ENCODE peak calls at places on chromosomes 3 and 15, in six cellular contexts. One of them, this sample, is unnamed.

GRCh38 chr3:64384561-64384960 is 159.3 kb upstream of the PRICKLE2 start:
- DNase-seq in uterus: no peak
- DNase-seq in GM23248: peak; percentile 15
- DNase-seq in lower lobe of right lung: no peak
- DNase-seq in OCI-LY7: no peak
- DNase-seq in GM23338: no peak
- DNase-seq in this sample: no peak

GRCh38 chr3:145807990-145808389 is 353.0 kb downstream of the PLOD2 start:
- DNase-seq in uterus: peak; percentile 15
- DNase-seq in GM23248: peak; percentile 6
- DNase-seq in lower lobe of right lung: no peak
- DNase-seq in OCI-LY7: peak; percentile 0
- DNase-seq in GM23338: peak; percentile 40
- DNase-seq in this sample: no peak

GRCh38 chr15:73082719-73083275 is 30.5 kb downstream of the NEO1 start:
- DNase-seq in uterus: no peak
- DNase-seq in GM23248: no peak
- DNase-seq in lower lobe of right lung: no peak
- DNase-seq in OCI-LY7: no peak
- DNase-seq in GM23338: no peak
- DNase-seq in this sample: no peak

GRCh38 chr3:129622418-129622872 is 16.0 kb upstream of the PLXND1 start:
- DNase-seq in uterus: no peak
- DNase-seq in GM23248: no peak
- DNase-seq in lower lobe of right lung: peak; percentile 46
- DNase-seq in OCI-LY7: no peak
- DNase-seq in GM23338: no peak
- DNase-seq in this sample: no peak

GRCh38 chr3:175200391-175200790 is 341.3 kb downstream of the NAALADL2 start:
- DNase-seq in uterus: no peak
- DNase-seq in GM23248: no peak
- DNase-seq in lower lobe of right lung: no peak
- DNase-seq in OCI-LY7: no peak
- DNase-seq in GM23338: no peak
- DNase-seq in this sample: no peak

GRCh38 chr3:143348486-143349327 is 229.1 kb downstream of the CHST2 start:
- DNase-seq in uterus: no peak
- DNase-seq in GM23248: no peak
- DNase-seq in lower lobe of right lung: no peak
- DNase-seq in OCI-LY7: peak; percentile 1
- DNase-seq in GM23338: no peak
- DNase-seq in this sample: no peak

GRCh38 chr15:79644091-79644490 is 212.0 kb downstream of the MINAR1 start:
- DNase-seq in uterus: no peak
- DNase-seq in GM23248: peak; percentile 87
- DNase-seq in lower lobe of right lung: no peak
- DNase-seq in OCI-LY7: no peak
- DNase-seq in GM23338: no peak
- DNase-seq in this sample: no peak

GRCh38 chr3:94887056-94887455 is 824.2 kb downstream of the NSUN3 start:
- DNase-seq in uterus: no peak
- DNase-seq in GM23248: no peak
- DNase-seq in lower lobe of right lung: no peak
- DNase-seq in OCI-LY7: no peak
- DNase-seq in GM23338: no peak
- DNase-seq in this sample: no peak

GRCh38 chr3:10774825-10775224 is 41.2 kb upstream of the SLC6A11 start:
- DNase-seq in uterus: no peak
- DNase-seq in GM23248: no peak
- DNase-seq in lower lobe of right lung: no peak
- DNase-seq in OCI-LY7: no peak
- DNase-seq in GM23338: no peak
- DNase-seq in this sample: no peak

GRCh38 chr3:154151969-154152368 is 30.8 kb downstream of the ARHGEF26 start:
- DNase-seq in uterus: no peak
- DNase-seq in GM23248: peak; percentile 67
- DNase-seq in lower lobe of right lung: no peak
- DNase-seq in OCI-LY7: no peak
- DNase-seq in GM23338: no peak
- DNase-seq in this sample: no peak

GRCh38 chr3:15726043-15726442 is 71.7 kb downstream of the ANKRD28 start:
- DNase-seq in uterus: no peak
- DNase-seq in GM23248: peak; percentile 54
- DNase-seq in lower lobe of right lung: no peak
- DNase-seq in OCI-LY7: no peak
- DNase-seq in GM23338: peak; percentile 18
- DNase-seq in this sample: no peak

GRCh38 chr3:7503431-7503830 is 642.5 kb downstream of the GRM7 start:
- DNase-seq in uterus: no peak
- DNase-seq in GM23248: no peak
- DNase-seq in lower lobe of right lung: no peak
- DNase-seq in OCI-LY7: no peak
- DNase-seq in GM23338: no peak
- DNase-seq in this sample: no peak

GRCh38 chr15:66234798-66235197 is 18.8 kb downstream of the MEGF11 start:
- DNase-seq in uterus: no peak
- DNase-seq in GM23248: no peak
- DNase-seq in lower lobe of right lung: no peak
- DNase-seq in OCI-LY7: no peak
- DNase-seq in GM23338: no peak
- DNase-seq in this sample: no peak

GRCh38 chr3:12076021-12076420 is 71.8 kb downstream of the SYN2 start:
- DNase-seq in uterus: no peak
- DNase-seq in GM23248: no peak
- DNase-seq in lower lobe of right lung: no peak
- DNase-seq in OCI-LY7: no peak
- DNase-seq in GM23338: no peak
- DNase-seq in this sample: no peak

GRCh38 chr15:50353999-50354837 is 780 bp downstream of the GABPB1 start:
- DNase-seq in uterus: peak; percentile 44
- DNase-seq in GM23248: peak; percentile 87
- DNase-seq in lower lobe of right lung: peak; percentile 74
- DNase-seq in OCI-LY7: peak; percentile 74
- DNase-seq in GM23338: peak; percentile 55
- DNase-seq in this sample: peak; percentile 72

GRCh38 chr3:72137865-72138861 is 353.2 kb upstream of the PROK2 start:
- DNase-seq in uterus: no peak
- DNase-seq in GM23248: no peak
- DNase-seq in lower lobe of right lung: no peak
- DNase-seq in OCI-LY7: no peak
- DNase-seq in GM23338: no peak
- DNase-seq in this sample: no peak

GRCh38 chr3:47343471-47343971 is 37.3 kb upstream of the PTPN23 start:
- DNase-seq in uterus: no peak
- DNase-seq in GM23248: no peak
- DNase-seq in lower lobe of right lung: no peak
- DNase-seq in OCI-LY7: no peak
- DNase-seq in GM23338: no peak
- DNase-seq in this sample: no peak

GRCh38 chr15:81336568-81336967 is 12.6 kb upstream of the STARD5 start:
- DNase-seq in uterus: no peak
- DNase-seq in GM23248: peak; percentile 42
- DNase-seq in lower lobe of right lung: no peak
- DNase-seq in OCI-LY7: peak; percentile 69
- DNase-seq in GM23338: peak; percentile 28
- DNase-seq in this sample: no peak

GRCh38 chr3:61684386-61684785 is 123.0 kb downstream of the PTPRG start:
- DNase-seq in uterus: no peak
- DNase-seq in GM23248: no peak
- DNase-seq in lower lobe of right lung: no peak
- DNase-seq in OCI-LY7: no peak
- DNase-seq in GM23338: no peak
- DNase-seq in this sample: no peak

GRCh38 chr3:189300345-189300744 is 128.6 kb downstream of the TPRG1 start:
- DNase-seq in uterus: no peak
- DNase-seq in GM23248: no peak
- DNase-seq in lower lobe of right lung: no peak
- DNase-seq in OCI-LY7: no peak
- DNase-seq in GM23338: no peak
- DNase-seq in this sample: no peak

GRCh38 chr3:150635526-150635925 is 32.4 kb downstream of the SELENOT start:
- DNase-seq in uterus: no peak
- DNase-seq in GM23248: no peak
- DNase-seq in lower lobe of right lung: no peak
- DNase-seq in OCI-LY7: peak; percentile 38
- DNase-seq in GM23338: peak; percentile 36
- DNase-seq in this sample: no peak

GRCh38 chr15:57527382-57528091 is 64.2 kb upstream of the MYZAP start:
- DNase-seq in uterus: peak; percentile 69
- DNase-seq in GM23248: peak; percentile 96
- DNase-seq in lower lobe of right lung: no peak
- DNase-seq in OCI-LY7: peak; percentile 86
- DNase-seq in GM23338: peak; percentile 89
- DNase-seq in this sample: peak; percentile 50

GRCh38 chr15:88658972-88659931 is 20.4 kb downstream of the ISG20 start:
- DNase-seq in uterus: no peak
- DNase-seq in GM23248: peak; percentile 88
- DNase-seq in lower lobe of right lung: no peak
- DNase-seq in OCI-LY7: no peak
- DNase-seq in GM23338: no peak
- DNase-seq in this sample: peak; percentile 7

GRCh38 chr15:101497484-101498034 is 8.1 kb upstream of the PCSK6 start:
- DNase-seq in uterus: no peak
- DNase-seq in GM23248: no peak
- DNase-seq in lower lobe of right lung: no peak
- DNase-seq in OCI-LY7: no peak
- DNase-seq in GM23338: no peak
- DNase-seq in this sample: no peak

GRCh38 chr15:79337591-79337990 is 26.7 kb downstream of the TMED3 start:
- DNase-seq in uterus: no peak
- DNase-seq in GM23248: no peak
- DNase-seq in lower lobe of right lung: no peak
- DNase-seq in OCI-LY7: no peak
- DNase-seq in GM23338: no peak
- DNase-seq in this sample: no peak

GRCh38 chr3:188817920-188818239 is 353.9 kb upstream of the TPRG1 start:
- DNase-seq in uterus: no peak
- DNase-seq in GM23248: no peak
- DNase-seq in lower lobe of right lung: no peak
- DNase-seq in OCI-LY7: no peak
- DNase-seq in GM23338: no peak
- DNase-seq in this sample: no peak

GRCh38 chr15:69583627-69584026 is 131.0 kb downstream of the RPLP1 start:
- DNase-seq in uterus: no peak
- DNase-seq in GM23248: no peak
- DNase-seq in lower lobe of right lung: no peak
- DNase-seq in OCI-LY7: peak; percentile 14
- DNase-seq in GM23338: no peak
- DNase-seq in this sample: no peak

GRCh38 chr3:192827208-192827607 is 90.4 kb downstream of the MB21D2 start:
- DNase-seq in uterus: no peak
- DNase-seq in GM23248: peak; percentile 49
- DNase-seq in lower lobe of right lung: no peak
- DNase-seq in OCI-LY7: no peak
- DNase-seq in GM23338: no peak
- DNase-seq in this sample: no peak

GRCh38 chr3:178513539-178514410 is 22.5 kb upstream of the KCNMB2 start:
- DNase-seq in uterus: no peak
- DNase-seq in GM23248: peak; percentile 48
- DNase-seq in lower lobe of right lung: no peak
- DNase-seq in OCI-LY7: no peak
- DNase-seq in GM23338: no peak
- DNase-seq in this sample: no peak

DNA sequence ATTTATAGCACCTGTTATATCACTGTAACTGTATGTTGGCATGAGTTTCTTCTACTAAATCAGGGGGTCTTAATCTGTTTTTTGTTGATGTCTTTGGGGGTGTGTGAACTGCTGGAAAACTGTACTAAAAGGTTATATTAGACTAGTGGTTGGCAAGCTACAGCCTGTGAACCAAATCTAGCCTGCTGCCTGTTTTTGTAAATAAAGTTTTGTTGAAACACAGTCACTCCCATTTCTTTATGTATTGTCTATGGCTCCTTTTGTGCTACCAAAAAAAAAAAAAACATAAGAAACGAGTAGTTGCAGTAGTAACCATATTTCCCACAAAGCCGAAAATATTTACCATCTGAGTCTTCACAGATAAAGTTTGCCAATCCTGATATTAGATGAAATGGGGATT is 126.7 kb downstream of the AKAP13 start:
- DNase-seq in uterus: no peak
- DNase-seq in GM23248: no peak
- DNase-seq in lower lobe of right lung: no peak
- DNase-seq in OCI-LY7: no peak
- DNase-seq in GM23338: no peak
- DNase-seq in this sample: no peak
- H3K4me1 ChIP-seq in uterus: no peaks in the 10 kb centered on the region
- H3K4me1 ChIP-seq in GM23248: no peaks in the 10 kb centered on the region
- H3K4me1 ChIP-seq in lower lobe of right lung: peaks cover 6% of the 10 kb centered on the region
- H3K4me1 ChIP-seq in OCI-LY7: peaks cover 27% of the 10 kb centered on the region
- H3K4me1 ChIP-seq in GM23338: peaks cover 12% of the 10 kb centered on the region
- H3K4me1 ChIP-seq in this sample: no peaks in the 10 kb centered on the region

DNA sequence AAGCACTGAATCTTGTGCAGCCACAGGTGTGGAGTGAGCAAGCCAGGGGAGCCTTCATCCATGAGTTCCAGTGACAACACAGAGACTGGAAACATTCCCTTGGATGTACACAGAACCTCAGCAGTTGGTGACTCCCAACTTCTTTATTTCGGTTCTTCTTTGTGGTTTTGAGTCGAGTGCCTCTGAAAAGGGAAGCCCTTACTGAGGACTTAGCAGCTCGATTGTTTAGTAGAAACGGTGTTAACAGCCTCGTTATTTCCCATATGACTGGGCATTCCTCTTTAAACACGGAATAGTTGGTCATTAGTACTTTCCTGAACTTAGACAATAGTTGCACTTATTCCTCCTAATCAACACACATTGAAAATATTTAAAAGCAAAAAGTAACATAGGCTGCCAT is 7.7 kb downstream of the SLCO3A1 start:
- DNase-seq in uterus: no peak
- DNase-seq in GM23248: no peak
- DNase-seq in lower lobe of right lung: no peak
- DNase-seq in OCI-LY7: peak; percentile 64
- DNase-seq in GM23338: no peak
- DNase-seq in this sample: no peak
- H3K4me1 ChIP-seq in uterus: peaks cover 3% of the 10 kb centered on the region
- H3K4me1 ChIP-seq in GM23248: peaks cover 7% of the 10 kb centered on the region
- H3K4me1 ChIP-seq in lower lobe of right lung: peaks cover 95% of the 10 kb centered on the region
- H3K4me1 ChIP-seq in OCI-LY7: peaks cover 100% of the 10 kb centered on the region
- H3K4me1 ChIP-seq in GM23338: peaks cover 12% of the 10 kb centered on the region
- H3K4me1 ChIP-seq in this sample: peaks cover 28% of the 10 kb centered on the region

GRCh38 chr15:100338247-100338646 is 3.5 kb downstream of the ADAMTS17 start:
- DNase-seq in uterus: no peak
- DNase-seq in GM23248: no peak
- DNase-seq in lower lobe of right lung: no peak
- DNase-seq in OCI-LY7: no peak
- DNase-seq in GM23338: no peak
- DNase-seq in this sample: no peak
- H3K4me1 ChIP-seq in uterus: peaks cover 7% of the 10 kb centered on the region
- H3K4me1 ChIP-seq in GM23248: no peaks in the 10 kb centered on the region
- H3K4me1 ChIP-seq in lower lobe of right lung: peaks cover 7% of the 10 kb centered on the region
- H3K4me1 ChIP-seq in OCI-LY7: no peaks in the 10 kb centered on the region
- H3K4me1 ChIP-seq in GM23338: peaks cover 7% of the 10 kb centered on the region
- H3K4me1 ChIP-seq in this sample: no peaks in the 10 kb centered on the region

DNA sequence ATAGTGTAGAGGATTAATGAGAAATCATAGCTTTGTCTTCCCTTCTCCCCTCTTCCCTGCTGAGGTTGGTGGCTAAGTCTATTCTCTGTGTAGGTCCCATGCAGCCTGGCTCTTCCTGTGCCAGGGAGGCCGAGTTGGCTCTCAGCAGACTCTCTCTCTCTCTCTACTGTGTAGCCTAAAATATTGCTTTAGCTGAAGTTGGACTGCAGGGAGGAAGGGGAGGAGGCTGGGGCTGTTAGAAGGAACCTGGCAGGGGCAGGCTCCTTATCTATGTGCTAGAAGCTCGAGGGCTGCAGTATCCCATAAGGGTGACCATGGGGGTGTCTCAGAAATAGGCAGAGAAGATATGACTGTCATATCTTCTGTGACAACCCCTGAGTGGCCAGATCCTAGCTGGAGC is 160.8 kb downstream of the EPHB1 start:
- DNase-seq in uterus: no peak
- DNase-seq in GM23248: no peak
- DNase-seq in lower lobe of right lung: no peak
- DNase-seq in OCI-LY7: no peak
- DNase-seq in GM23338: no peak
- DNase-seq in this sample: no peak
- H3K4me1 ChIP-seq in uterus: no peaks in the 10 kb centered on the region
- H3K4me1 ChIP-seq in GM23248: no peaks in the 10 kb centered on the region
- H3K4me1 ChIP-seq in lower lobe of right lung: no peaks in the 10 kb centered on the region
- H3K4me1 ChIP-seq in OCI-LY7: peaks cover 4% of the 10 kb centered on the region
- H3K4me1 ChIP-seq in GM23338: no peaks in the 10 kb centered on the region
- H3K4me1 ChIP-seq in this sample: no peaks in the 10 kb centered on the region

This sample was measured in testis.